ENCODE peak calls at places on chromosome 4, in six cellular contexts. R, Q, J, L, M and A are unnamed samples. For H3K9me3, the result is how much of the 10 kb centered on the place peaks cover.

GRCh38 chr4:72843466-72843865 is 226.1 kb downstream of the COX18 start:
- DNase-seq in R (no peak), L (no peak), Q (no peak), M (no peak), J (no peak), A (no peak)

GRCh38 chr4:176156656-176157055 is 38.7 kb downstream of the SPATA4 start:
- DNase-seq in J (no peak), Q (no peak), R (no peak), M (no peak), L (no peak), A (no peak)

GRCh38 chr4:152696764-152697250 is 17.0 kb upstream of the TMEM154 start:
- DNase-seq in Q (peak), R (no peak), J (no peak), L (peak), M (no peak), A (no peak)

GRCh38 chr4:5899396-5899795 is 6.5 kb upstream of the CRMP1 start:
- DNase-seq in M (no peak), R (no peak), Q (no peak), J (no peak), L (no peak), A (no peak)

GRCh38 chr4:40228497-40229365 is 31.9 kb downstream of the RHOH start:
- DNase-seq in Q (peak), L (no peak), R (no peak), J (no peak), M (no peak), A (no peak)

GRCh38 chr4:141179474-141180026 is 41.1 kb upstream of the ZNF330 start:
- DNase-seq in J (no peak), L (no peak), R (no peak), Q (no peak), M (no peak), A (no peak)

GRCh38 chr4:1595789-1596325 is 88.3 kb downstream of the FAM53A start:
- DNase-seq in J (no peak), M (peak), R (peak), Q (no peak), L (no peak), A (no peak)

GRCh38 chr4:121072080-121072835 is at the start of gene NDNF:
- DNase-seq in Q (peak), R (no peak), M (peak), J (peak), L (peak), A (peak)

GRCh38 chr4:133513891-133514290 is 364.8 kb downstream of the PCDH10 start:
- DNase-seq in R (no peak), Q (no peak), L (no peak), J (no peak), M (no peak), A (no peak)

GRCh38 chr4:108533876-108534275 is 86.5 kb upstream of the RPL34 start:
- DNase-seq in L (no peak), R (no peak), M (no peak), J (no peak), Q (no peak), A (no peak)

GRCh38 chr4:152935661-152936445 is at the start of gene FHDC1:
- DNase-seq in L (peak), M (no peak), J (peak), R (peak), Q (peak), A (peak)

GRCh38 chr4:139557506-139558110 is 1.6 kb upstream of the SETD7 start:
- DNase-seq in L (no peak), M (no peak), J (no peak), Q (no peak), R (no peak), A (peak)

GRCh38 chr4:175373031-175373430 is 439.0 kb downstream of the GPM6A start:
- DNase-seq in L (no peak), Q (no peak), J (no peak), M (no peak), R (no peak), A (no peak)

GRCh38 chr4:144357970-144358369 is 217.5 kb upstream of the GYPA start:
- DNase-seq in M (no peak), J (no peak), Q (no peak), L (no peak), R (no peak), A (no peak)

GRCh38 chr4:183264614-183265013 is 55.5 kb downstream of the CLDN22 start:
- DNase-seq in Q (no peak), J (no peak), R (no peak), L (no peak), M (no peak), A (no peak)

GRCh38 chr4:20538922-20539321 is 161.3 kb upstream of the PACRGL start:
- DNase-seq in Q (no peak), R (no peak), L (no peak), J (no peak), M (no peak), A (no peak)

GRCh38 chr4:89314291-89314690 is 6.7 kb upstream of the GPRIN3 start:
- DNase-seq in Q (no peak), J (no peak), L (no peak), R (no peak), M (no peak), A (no peak)

GRCh38 chr4:178070155-178070554 is 627.9 kb upstream of the AGA start:
- DNase-seq in L (no peak), M (no peak), Q (no peak), R (no peak), J (no peak), A (no peak)

GRCh38 chr4:177480796-177481195 is 38.6 kb upstream of the AGA start:
- DNase-seq in M (no peak), J (no peak), L (no peak), R (no peak), Q (no peak), A (no peak)

GRCh38 chr4:87555751-87556619 is 26.8 kb upstream of the SPARCL1 start:
- DNase-seq in J (no peak), M (no peak), R (no peak), Q (no peak), L (no peak), A (no peak)

GRCh38 chr4:186719925-186720694 is 3.5 kb downstream of the FAT1 start:
- DNase-seq in L (no peak), Q (no peak), M (no peak), R (no peak), J (no peak), A (no peak)

GRCh38 chr4:89299153-89299789 is 8.3 kb downstream of the GPRIN3 start:
- DNase-seq in J (no peak), Q (no peak), L (no peak), R (no peak), M (no peak), A (peak)

GRCh38 chr4:26491449-26492170 is 1.3 kb upstream of the CCKAR start:
- DNase-seq in L (no peak), M (no peak), Q (no peak), J (no peak), R (no peak), A (no peak)

GRCh38 chr4:94452476-94453300 is 946 bp downstream of the PDLIM5 start:
- DNase-seq in J (peak), L (peak), M (peak), R (peak), Q (peak), A (peak)

GRCh38 chr4:30716158-30716557 is 4.0 kb upstream of the PCDH7 start:
- DNase-seq in J (no peak), Q (no peak), L (no peak), R (no peak), M (no peak), A (no peak)
- TF ChIP-seq CTCF in J (peak), Q (no peak), L (peak), R (peak), M (no peak), A (peak)

GRCh38 chr4:137471461-137471860 is 60.8 kb downstream of the PCDH18 start:
- DNase-seq in L (no peak), Q (no peak), M (no peak), J (no peak), R (no peak), A (no peak)

GRCh38 chr4:137468836-137469235 is 63.5 kb downstream of the PCDH18 start:
- DNase-seq in Q (no peak), L (no peak), J (no peak), R (no peak), M (no peak), A (no peak)

GRCh38 chr4:137463377-137464003 is 68.8 kb downstream of the PCDH18 start:
- DNase-seq in M (no peak), Q (no peak), R (no peak), J (no peak), L (no peak), A (no peak)

GRCh38 chr4:137470806-137471205 is 61.5 kb downstream of the PCDH18 start:
- DNase-seq in R (no peak), Q (no peak), M (no peak), J (no peak), L (no peak), A (no peak)

DNA sequence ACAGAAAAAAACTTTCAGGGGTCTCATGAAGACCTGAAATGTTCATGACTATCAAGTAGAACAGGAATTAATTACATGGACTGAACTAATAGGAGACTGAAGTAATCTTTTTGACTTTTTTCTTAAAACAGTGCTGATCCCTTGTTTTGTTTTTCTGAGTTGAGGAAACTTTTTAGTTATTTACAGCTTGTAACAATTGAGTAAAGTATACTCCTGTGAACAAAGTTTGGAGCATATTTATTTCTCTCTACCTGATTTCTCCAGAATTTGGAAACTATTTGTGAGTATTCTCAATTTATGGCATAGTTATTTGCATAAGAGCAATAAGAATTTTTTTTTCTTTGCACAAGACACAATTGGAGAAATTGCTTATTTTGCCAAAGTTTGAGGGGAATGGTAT is 64.8 kb downstream of the PCDH18 start:
- DNase-seq in R (no peak), L (no peak), M (no peak), Q (no peak), J (no peak), A (no peak)
- H3K27ac ChIP-seq in R (no peak), L (no peak), M (no peak), Q (no peak), J (no peak), A (no peak)

GRCh38 chr4:85744950-85745349 is 270.0 kb downstream of the ARHGAP24 start:
- DNase-seq in M (no peak), Q (no peak), L (no peak), J (no peak), R (no peak), A (no peak)

GRCh38 chr4:85751907-85752306 is 277.0 kb downstream of the ARHGAP24 start:
- DNase-seq in J (no peak), Q (no peak), R (no peak), M (no peak), L (no peak), A (no peak)

GRCh38 chr4:85748654-85749053 is 273.7 kb downstream of the ARHGAP24 start:
- DNase-seq in M (no peak), L (no peak), J (no peak), Q (no peak), R (no peak), A (no peak)

GRCh38 chr4:85745939-85746338 is 271.0 kb downstream of the ARHGAP24 start:
- DNase-seq in R (no peak), L (no peak), M (no peak), Q (no peak), J (no peak), A (no peak)

DNA sequence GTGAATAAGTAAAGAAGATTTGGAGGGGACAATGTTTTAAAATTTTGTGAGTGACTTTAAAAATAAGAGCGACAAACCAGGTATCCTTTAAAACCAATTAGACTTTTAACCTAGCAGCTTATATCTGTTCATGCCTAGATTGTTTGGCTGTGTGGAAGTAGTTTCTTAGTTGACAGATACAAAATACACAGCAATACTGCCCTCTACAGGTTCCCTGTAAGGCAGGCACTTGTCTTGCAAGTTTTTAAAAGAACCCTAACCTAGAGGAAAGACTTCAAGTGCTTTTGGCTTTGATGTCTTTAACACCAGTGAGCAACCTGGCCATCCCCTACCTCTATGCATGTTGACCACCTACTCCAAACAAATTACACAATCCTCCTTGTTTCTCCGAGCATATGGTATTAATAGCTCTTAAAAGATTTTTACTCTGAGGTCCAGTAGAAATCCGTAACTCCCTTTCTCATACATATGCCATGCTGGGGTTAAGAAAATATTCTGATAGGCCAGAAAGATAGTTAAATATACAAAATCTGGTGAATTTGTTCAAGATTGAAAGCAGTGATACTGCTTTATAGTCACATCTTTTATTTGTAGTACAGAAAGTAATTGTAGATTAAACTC is 273.0 kb downstream of the ARHGAP24 start:
- DNase-seq in L (peak), M (no peak), J (peak), Q (peak), R (no peak), A (peak)
- H3K9me3 ChIP-seq in L (under half), M (under half), J (under half), Q (under half), R (under half), A (under half)

DNA sequence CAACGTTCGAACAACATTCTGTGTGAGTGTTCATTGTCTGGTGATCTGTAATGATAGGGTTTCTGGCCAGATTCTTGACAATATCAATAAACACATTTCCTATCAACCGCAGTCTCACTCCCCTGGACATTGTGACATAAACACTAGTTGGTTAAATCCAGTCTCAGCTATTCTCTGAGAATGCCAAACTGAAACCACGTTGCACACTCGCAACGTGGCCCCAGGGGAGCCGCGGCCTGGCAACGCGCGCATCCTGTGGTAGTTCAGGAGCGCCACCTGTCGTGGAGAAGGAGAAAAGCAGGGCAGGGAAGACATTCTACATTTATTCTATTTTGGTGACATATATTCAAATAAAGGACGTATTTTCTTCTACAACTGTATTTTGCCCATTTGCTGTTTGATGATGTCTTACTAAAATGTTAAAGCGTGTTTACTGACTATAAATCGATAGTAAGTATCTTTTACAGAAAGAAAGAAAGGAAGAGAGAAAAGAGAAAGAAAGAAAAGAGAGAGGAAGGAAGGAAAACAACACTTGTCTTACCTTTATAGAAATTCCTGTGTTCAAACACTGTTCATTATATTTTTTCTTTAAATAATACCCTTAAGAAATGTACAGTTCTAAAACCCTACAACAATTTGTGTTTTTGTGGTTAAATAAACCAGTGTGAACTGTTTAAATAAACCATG is 738.3 kb upstream of the FRG1 start:
- DNase-seq in J (peak), R (peak), M (peak), L (peak), Q (peak), A (peak)
- TF ChIP-seq CTCF in J (peak), R (peak), M (peak), L (peak), Q (no peak), A (peak)

DNA sequence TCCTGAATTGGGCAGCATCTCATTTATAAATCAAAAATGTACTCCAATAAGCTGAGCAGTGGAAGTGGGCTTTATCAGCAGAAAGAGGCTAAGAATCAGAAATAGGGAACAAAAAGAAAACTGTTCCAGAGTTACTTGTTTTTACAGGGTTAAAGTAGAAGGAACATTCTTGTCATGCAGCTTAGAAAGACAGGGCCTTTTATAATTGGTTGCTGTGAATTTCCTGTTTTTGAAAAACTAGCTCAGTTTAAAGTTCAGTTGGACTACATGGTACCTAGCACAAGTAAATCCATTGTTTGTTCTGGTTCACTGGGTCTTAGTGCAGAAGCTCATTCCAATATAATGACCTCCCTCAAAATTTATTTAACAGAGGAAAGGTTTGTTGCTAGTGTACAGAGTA is 200.8 kb downstream of the GRIA2 start:
- DNase-seq in M (no peak), R (no peak), J (no peak), L (no peak), Q (no peak), A (no peak)
- H3K27ac ChIP-seq in M (no peak), R (no peak), J (no peak), L (no peak), Q (no peak), A (no peak)

DNA sequence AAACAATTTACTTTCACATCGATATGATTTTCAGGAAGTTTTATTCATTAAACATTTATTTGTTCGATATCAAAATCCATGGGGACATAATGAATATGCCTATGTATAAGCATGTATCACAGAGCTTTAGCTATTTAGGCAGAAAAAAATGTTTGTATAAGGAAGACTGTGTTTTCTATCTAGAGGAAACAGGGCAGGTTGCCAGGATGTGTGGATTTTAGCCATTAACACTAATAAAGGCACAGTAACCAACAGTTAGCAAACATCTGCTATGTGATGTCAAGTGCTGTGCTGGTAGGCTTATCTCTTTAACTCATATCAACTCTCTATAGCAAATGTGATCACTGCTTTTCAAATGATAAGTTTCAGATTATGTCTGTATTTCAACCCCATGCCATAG is 708.9 kb upstream of the HS3ST1 start:
- DNase-seq in L (no peak), J (no peak), Q (no peak), R (no peak), M (no peak), A (peak)
- H3K9me3 ChIP-seq in L (under half), J (under half), Q (under half), R (under half), M (under half), A (under half)

GRCh38 chr4:22901631-22902030 is 208.9 kb downstream of the GBA3 start:
- DNase-seq in M (no peak), L (no peak), R (no peak), Q (no peak), J (no peak), A (no peak)

GRCh38 chr4:22895482-22895881 is 202.7 kb downstream of the GBA3 start:
- DNase-seq in R (no peak), Q (no peak), J (no peak), M (no peak), L (no peak), A (no peak)

GRCh38 chr4:22897520-22898108 is 204.9 kb downstream of the GBA3 start:
- DNase-seq in L (peak), Q (no peak), M (no peak), R (no peak), J (no peak), A (peak)
- TF ChIP-seq CTCF in L (peak), Q (peak), M (no peak), R (peak), J (peak), A (peak)

GRCh38 chr4:41256131-41256739 is 493 bp upstream of the UCHL1 start:
- DNase-seq in L (no peak), M (no peak), R (no peak), Q (no peak), J (no peak), A (no peak)
- H3K27ac ChIP-seq in L (no peak), M (no peak), R (no peak), Q (no peak), J (no peak), A (no peak)